ENCODE peak calls at places on chromosomes 3 and 15, in nine cellular contexts. E is activated CD4-positive, alpha-beta T cell treated with anti-CD3 and anti-CD28 coated beads, Interleukin-2, amount 50 U/mL, for 48 hours; T is EL; X is occipital lobe; M is ovary; F is amniotic stem cell; K is A673; Y is kidney tubule cell; S is fibroblast of lung. Q is an unnamed sample.

GRCh38 chr15:60215225-60215963 is 182.4 kb downstream of the ANXA2 start:
- DNase-seq in E (no peak), T (no peak), X (no peak), M (no peak), F (no peak), K (no peak), Y (no peak), S (no peak), Q (no peak)

GRCh38 chr3:63762180-63762579 is 56.9 kb upstream of the C3orf49 start:
- DNase-seq in E (no peak), T (peak; percentile 10), X (no peak), M (no peak), F (peak; percentile 14), K (peak; percentile 4), Y (no peak), S (peak; percentile 47), Q (no peak)

GRCh38 chr15:70605606-70606410 is 157.6 kb downstream of the UACA start:
- DNase-seq in E (no peak), T (peak; percentile 55), X (peak; percentile 18), M (peak; percentile 83), F (no peak), K (peak; percentile 38), Y (no peak), S (peak; percentile 90), Q (no peak)

GRCh38 chr3:103730744-103731143 is 1295.9 kb downstream of the ZPLD1 start:
- DNase-seq in E (no peak), T (no peak), X (no peak), M (no peak), F (no peak), K (no peak), Y (no peak), S (no peak), Q (no peak)

GRCh38 chr15:32030795-32031194 is 480 bp downstream of the CHRNA7 start:
- DNase-seq in E (no peak), T (no peak), X (no peak), M (peak; percentile 17), F (no peak), K (peak; percentile 1), Y (peak; percentile 29), S (no peak), Q (no peak)

GRCh38 chr15:63466378-63467192 is 37.8 kb upstream of the USP3 start:
- DNase-seq in E (no peak), T (peak; percentile 60), X (no peak), M (peak; percentile 24), F (peak; percentile 17), K (peak; percentile 73), Y (peak; percentile 75), S (peak; percentile 53), Q (no peak)

GRCh38 chr15:35724626-35725025 is 178.7 kb upstream of the DPH6 start:
- DNase-seq in E (no peak), T (peak; percentile 60), X (no peak), M (no peak), F (no peak), K (no peak), Y (no peak), S (no peak), Q (no peak)

GRCh38 chr15:68817304-68818087 is 3.2 kb downstream of the ANP32A start:
- DNase-seq in E (peak; percentile 71), T (peak; percentile 67), X (peak; percentile 72), M (peak; percentile 68), F (peak; percentile 33), K (peak; percentile 80), Y (peak; percentile 70), S (peak; percentile 67), Q (peak; percentile 62)

GRCh38 chr3:46017720-46018119 is 9.6 kb downstream of the XCR1 start:
- DNase-seq in E (no peak), T (peak; percentile 24), X (peak; percentile 2), M (no peak), F (no peak), K (no peak), Y (peak; percentile 12), S (peak; percentile 3), Q (no peak)

GRCh38 chr3:40780801-40781406 is 256.1 kb downstream of the ZNF621 start:
- DNase-seq in E (no peak), T (peak; percentile 19), X (peak; percentile 42), M (peak; percentile 31), F (no peak), K (no peak), Y (no peak), S (peak; percentile 61), Q (no peak)

GRCh38 chr3:149080699-149081091 is 5.6 kb downstream of the HLTF start:
- DNase-seq in E (no peak), T (peak; percentile 55), X (no peak), M (no peak), F (no peak), K (no peak), Y (no peak), S (peak; percentile 57), Q (no peak)

GRCh38 chr3:11431319-11431718 is 159.1 kb downstream of the ATG7 start:
- DNase-seq in E (no peak), T (no peak), X (no peak), M (no peak), F (no peak), K (no peak), Y (no peak), S (no peak), Q (no peak)

GRCh38 chr3:29203846-29204245 is 77.0 kb upstream of the RBMS3 start:
- DNase-seq in E (no peak), T (peak; percentile 43), X (no peak), M (no peak), F (no peak), K (no peak), Y (no peak), S (peak; percentile 60), Q (no peak)

GRCh38 chr15:45221053-45221599 is 30.9 kb upstream of the SLC28A2 start:
- DNase-seq in E (no peak), T (no peak), X (no peak), M (no peak), F (no peak), K (no peak), Y (no peak), S (no peak), Q (no peak)

GRCh38 chr3:136197159-136197715 is 1.1 kb upstream of the MSL2 start:
- DNase-seq in E (no peak), T (no peak), X (no peak), M (no peak), F (no peak), K (no peak), Y (no peak), S (no peak), Q (no peak)

Q was measured in T-helper 17 cell.